ENCODE peak calls at places on chromosomes 3 and 15, in six cellular contexts. One of them, this sample, is unnamed.

GRCh38 chr3:46931631-46932441 is 44.7 kb downstream of the CCDC12 start:
- DNase-seq in RWPE1: no peak
- DNase-seq in uterus: peak; percentile 67
- DNase-seq in progenitor cell of endocrine pancreas: no peak
- DNase-seq in mucosa of descending colon: peak; percentile 88
- DNase-seq in adrenal gland: peak; percentile 89
- DNase-seq in this sample: no peak

GRCh38 chr3:119628816-119629445 is 31.2 kb downstream of the PLA1A start:
- DNase-seq in RWPE1: no peak
- DNase-seq in adrenal gland: no peak
- DNase-seq in progenitor cell of endocrine pancreas: no peak
- DNase-seq in mucosa of descending colon: no peak
- DNase-seq in uterus: peak; percentile 41
- DNase-seq in this sample: no peak

GRCh38 chr15:60464836-60465630 is 13.9 kb downstream of the ICE2 start:
- DNase-seq in uterus: no peak
- DNase-seq in progenitor cell of endocrine pancreas: no peak
- DNase-seq in mucosa of descending colon: no peak
- DNase-seq in RWPE1: no peak
- DNase-seq in adrenal gland: no peak
- DNase-seq in this sample: no peak

GRCh38 chr3:14152963-14153355 is 25.4 kb downstream of the XPC start:
- DNase-seq in adrenal gland: no peak
- DNase-seq in progenitor cell of endocrine pancreas: no peak
- DNase-seq in uterus: no peak
- DNase-seq in RWPE1: no peak
- DNase-seq in mucosa of descending colon: no peak
- DNase-seq in this sample: no peak

GRCh38 chr3:2992534-2992933 is 117.6 kb downstream of the IL5RA start:
- DNase-seq in mucosa of descending colon: no peak
- DNase-seq in RWPE1: no peak
- DNase-seq in adrenal gland: no peak
- DNase-seq in uterus: no peak
- DNase-seq in progenitor cell of endocrine pancreas: no peak
- DNase-seq in this sample: no peak

GRCh38 chr3:164467027-164467426 is 611.3 kb downstream of the SI start:
- DNase-seq in adrenal gland: no peak
- DNase-seq in mucosa of descending colon: no peak
- DNase-seq in uterus: no peak
- DNase-seq in progenitor cell of endocrine pancreas: no peak
- DNase-seq in RWPE1: no peak
- DNase-seq in this sample: no peak

GRCh38 chr3:78894787-78895186 is 873.0 kb downstream of the ROBO1 start:
- DNase-seq in adrenal gland: no peak
- DNase-seq in uterus: no peak
- DNase-seq in RWPE1: no peak
- DNase-seq in mucosa of descending colon: no peak
- DNase-seq in progenitor cell of endocrine pancreas: no peak
- DNase-seq in this sample: no peak

GRCh38 chr3:98779936-98780335 is 16.8 kb downstream of the ST3GAL6 start:
- DNase-seq in RWPE1: no peak
- DNase-seq in mucosa of descending colon: no peak
- DNase-seq in progenitor cell of endocrine pancreas: no peak
- DNase-seq in uterus: no peak
- DNase-seq in adrenal gland: no peak
- DNase-seq in this sample: no peak

GRCh38 chr15:48696627-48697312 is 51.3 kb upstream of the FBN1 start:
- DNase-seq in adrenal gland: no peak
- DNase-seq in uterus: no peak
- DNase-seq in RWPE1: no peak
- DNase-seq in progenitor cell of endocrine pancreas: no peak
- DNase-seq in mucosa of descending colon: no peak
- DNase-seq in this sample: no peak

GRCh38 chr15:69194854-69195253 is 34.4 kb downstream of the GLCE start:
- DNase-seq in uterus: no peak
- DNase-seq in adrenal gland: peak; percentile 31
- DNase-seq in mucosa of descending colon: no peak
- DNase-seq in progenitor cell of endocrine pancreas: no peak
- DNase-seq in RWPE1: no peak
- DNase-seq in this sample: no peak

GRCh38 chr15:57003418-57003817 is 85.0 kb downstream of the TCF12 start:
- DNase-seq in uterus: no peak
- DNase-seq in mucosa of descending colon: no peak
- DNase-seq in adrenal gland: no peak
- DNase-seq in RWPE1: no peak
- DNase-seq in progenitor cell of endocrine pancreas: no peak
- DNase-seq in this sample: no peak

GRCh38 chr3:193317901-193318300 is 60.7 kb downstream of the ATP13A5 start:
- DNase-seq in RWPE1: no peak
- DNase-seq in mucosa of descending colon: no peak
- DNase-seq in progenitor cell of endocrine pancreas: no peak
- DNase-seq in adrenal gland: no peak
- DNase-seq in uterus: no peak
- DNase-seq in this sample: no peak

GRCh38 chr3:80087769-80088168 is 320.0 kb upstream of the ROBO1 start:
- DNase-seq in progenitor cell of endocrine pancreas: no peak
- DNase-seq in mucosa of descending colon: no peak
- DNase-seq in uterus: no peak
- DNase-seq in adrenal gland: no peak
- DNase-seq in RWPE1: peak; percentile 17
- DNase-seq in this sample: no peak

GRCh38 chr3:53132347-53132746 is 2.1 kb upstream of the RFT1 start:
- DNase-seq in uterus: no peak
- DNase-seq in RWPE1: no peak
- DNase-seq in progenitor cell of endocrine pancreas: no peak
- DNase-seq in mucosa of descending colon: no peak
- DNase-seq in adrenal gland: peak; percentile 58
- DNase-seq in this sample: no peak

GRCh38 chr15:77720617-77721016 is 87.9 kb upstream of the LINGO1 start:
- DNase-seq in uterus: no peak
- DNase-seq in progenitor cell of endocrine pancreas: no peak
- DNase-seq in RWPE1: no peak
- DNase-seq in mucosa of descending colon: no peak
- DNase-seq in adrenal gland: no peak
- DNase-seq in this sample: no peak

GRCh38 chr3:84946240-84946639 is 12.5 kb upstream of the CADM2 start:
- DNase-seq in RWPE1: no peak
- DNase-seq in uterus: no peak
- DNase-seq in progenitor cell of endocrine pancreas: no peak
- DNase-seq in mucosa of descending colon: no peak
- DNase-seq in adrenal gland: no peak
- DNase-seq in this sample: no peak

GRCh38 chr15:58453931-58454793 is 22.4 kb downstream of the LIPC start:
- DNase-seq in mucosa of descending colon: no peak
- DNase-seq in adrenal gland: no peak
- DNase-seq in RWPE1: no peak
- DNase-seq in uterus: no peak
- DNase-seq in progenitor cell of endocrine pancreas: no peak
- DNase-seq in this sample: no peak

GRCh38 chr3:136882575-136882974 is 20.6 kb downstream of the NCK1 start:
- DNase-seq in uterus: no peak
- DNase-seq in mucosa of descending colon: no peak
- DNase-seq in progenitor cell of endocrine pancreas: no peak
- DNase-seq in RWPE1: peak; percentile 20
- DNase-seq in adrenal gland: no peak
- DNase-seq in this sample: no peak

GRCh38 chr3:31179768-31180167 is 285.3 kb upstream of the GADL1 start:
- DNase-seq in RWPE1: no peak
- DNase-seq in adrenal gland: no peak
- DNase-seq in uterus: no peak
- DNase-seq in progenitor cell of endocrine pancreas: no peak
- DNase-seq in mucosa of descending colon: no peak
- DNase-seq in this sample: no peak

GRCh38 chr3:85801955-85802354 is 843.2 kb downstream of the CADM2 start:
- DNase-seq in RWPE1: peak; percentile 21
- DNase-seq in adrenal gland: no peak
- DNase-seq in mucosa of descending colon: no peak
- DNase-seq in progenitor cell of endocrine pancreas: no peak
- DNase-seq in uterus: no peak
- DNase-seq in this sample: no peak

GRCh38 chr3:177538064-177538742 is 340.9 kb upstream of the TBL1XR1 start:
- DNase-seq in RWPE1: no peak
- DNase-seq in mucosa of descending colon: no peak
- DNase-seq in uterus: no peak
- DNase-seq in adrenal gland: peak; percentile 87
- DNase-seq in progenitor cell of endocrine pancreas: no peak
- DNase-seq in this sample: no peak

GRCh38 chr3:31934018-31934417 is 47.0 kb downstream of the OSBPL10 start:
- DNase-seq in adrenal gland: no peak
- DNase-seq in mucosa of descending colon: no peak
- DNase-seq in RWPE1: no peak
- DNase-seq in uterus: no peak
- DNase-seq in progenitor cell of endocrine pancreas: no peak
- DNase-seq in this sample: no peak

GRCh38 chr15:95718441-95718840 is 612.1 kb upstream of the NR2F2 start:
- DNase-seq in adrenal gland: no peak
- DNase-seq in RWPE1: no peak
- DNase-seq in progenitor cell of endocrine pancreas: no peak
- DNase-seq in uterus: peak; percentile 72
- DNase-seq in mucosa of descending colon: no peak
- DNase-seq in this sample: no peak

GRCh38 chr3:175193815-175194518 is 334.8 kb downstream of the NAALADL2 start:
- DNase-seq in progenitor cell of endocrine pancreas: no peak
- DNase-seq in mucosa of descending colon: no peak
- DNase-seq in uterus: no peak
- DNase-seq in adrenal gland: no peak
- DNase-seq in RWPE1: peak; percentile 53
- DNase-seq in this sample: no peak

GRCh38 chr15:69805248-69805953 is 292.3 kb downstream of the TLE3 start:
- DNase-seq in mucosa of descending colon: no peak
- DNase-seq in progenitor cell of endocrine pancreas: no peak
- DNase-seq in RWPE1: peak; percentile 49
- DNase-seq in uterus: no peak
- DNase-seq in adrenal gland: no peak
- DNase-seq in this sample: no peak

GRCh38 chr3:107794664-107795443 is 272.1 kb downstream of the BBX start:
- DNase-seq in adrenal gland: peak; percentile 7
- DNase-seq in RWPE1: peak; percentile 4
- DNase-seq in mucosa of descending colon: no peak
- DNase-seq in progenitor cell of endocrine pancreas: no peak
- DNase-seq in uterus: peak; percentile 48
- DNase-seq in this sample: no peak
- TF ChIP-seq CTCF in adrenal gland: peak; percentile 53
- TF ChIP-seq CTCF in RWPE1: no peak
- TF ChIP-seq CTCF in mucosa of descending colon: no peak
- TF ChIP-seq CTCF in progenitor cell of endocrine pancreas: no peak
- TF ChIP-seq CTCF in uterus: peak; percentile 17
- TF ChIP-seq CTCF in this sample: no peak

GRCh38 chr3:180181387-180181786 is 144.7 kb upstream of the PEX5L start:
- DNase-seq in RWPE1: no peak
- DNase-seq in mucosa of descending colon: no peak
- DNase-seq in uterus: no peak
- DNase-seq in adrenal gland: no peak
- DNase-seq in progenitor cell of endocrine pancreas: no peak
- DNase-seq in this sample: no peak
- TF ChIP-seq CTCF in RWPE1: no peak
- TF ChIP-seq CTCF in mucosa of descending colon: no peak
- TF ChIP-seq CTCF in uterus: no peak
- TF ChIP-seq CTCF in adrenal gland: no peak
- TF ChIP-seq CTCF in progenitor cell of endocrine pancreas: no peak
- TF ChIP-seq CTCF in this sample: no peak

DNA sequence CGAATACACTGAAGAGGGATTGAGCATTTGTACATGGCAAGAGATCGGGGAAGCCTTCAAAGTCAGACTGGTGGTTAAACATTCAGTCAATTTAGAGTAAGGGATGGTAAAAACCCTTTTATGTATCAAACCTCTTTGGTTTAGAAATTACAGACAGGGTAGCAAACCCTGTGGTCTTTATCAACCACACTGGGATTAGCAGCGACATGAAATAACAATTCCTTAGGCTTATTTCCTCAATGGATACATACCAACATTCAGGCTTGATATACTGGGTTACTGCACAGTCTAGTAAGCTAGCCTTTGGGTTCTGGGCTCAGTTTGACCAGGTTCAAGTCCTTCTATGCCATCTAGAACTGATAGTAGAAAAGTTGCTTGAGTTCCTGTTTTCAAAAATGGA is 127.4 kb downstream of the THRB start:
- DNase-seq in progenitor cell of endocrine pancreas: no peak
- DNase-seq in uterus: no peak
- DNase-seq in mucosa of descending colon: no peak
- DNase-seq in RWPE1: no peak
- DNase-seq in adrenal gland: no peak
- DNase-seq in this sample: no peak
- TF ChIP-seq CTCF in progenitor cell of endocrine pancreas: no peak
- TF ChIP-seq CTCF in uterus: no peak
- TF ChIP-seq CTCF in mucosa of descending colon: no peak
- TF ChIP-seq CTCF in RWPE1: no peak
- TF ChIP-seq CTCF in adrenal gland: no peak
- TF ChIP-seq CTCF in this sample: no peak

DNA sequence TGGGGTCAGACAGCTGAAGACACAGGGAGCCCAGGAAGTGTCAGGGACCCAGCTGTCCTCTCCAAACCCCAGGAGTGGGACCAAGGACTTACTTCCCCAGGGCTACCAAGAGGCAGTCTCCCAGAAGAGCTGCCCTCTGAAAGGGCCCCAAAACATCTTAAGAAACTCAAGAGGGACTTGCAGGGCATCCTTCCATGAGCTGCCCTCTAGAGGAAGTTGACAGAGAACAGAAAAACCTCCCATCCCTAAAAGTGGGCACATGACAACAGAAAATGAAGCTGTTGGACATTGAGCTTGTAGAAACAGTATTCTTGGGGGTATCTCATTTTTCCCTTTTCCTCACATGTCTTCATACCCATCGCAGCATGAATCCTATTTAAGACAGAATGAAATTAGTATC is 58.9 kb downstream of the MECOM start:
- DNase-seq in mucosa of descending colon: no peak
- DNase-seq in adrenal gland: no peak
- DNase-seq in progenitor cell of endocrine pancreas: no peak
- DNase-seq in RWPE1: no peak
- DNase-seq in uterus: no peak
- DNase-seq in this sample: no peak
- TF ChIP-seq CTCF in mucosa of descending colon: no peak
- TF ChIP-seq CTCF in adrenal gland: no peak
- TF ChIP-seq CTCF in progenitor cell of endocrine pancreas: no peak
- TF ChIP-seq CTCF in RWPE1: no peak
- TF ChIP-seq CTCF in uterus: no peak
- TF ChIP-seq CTCF in this sample: no peak

DNA sequence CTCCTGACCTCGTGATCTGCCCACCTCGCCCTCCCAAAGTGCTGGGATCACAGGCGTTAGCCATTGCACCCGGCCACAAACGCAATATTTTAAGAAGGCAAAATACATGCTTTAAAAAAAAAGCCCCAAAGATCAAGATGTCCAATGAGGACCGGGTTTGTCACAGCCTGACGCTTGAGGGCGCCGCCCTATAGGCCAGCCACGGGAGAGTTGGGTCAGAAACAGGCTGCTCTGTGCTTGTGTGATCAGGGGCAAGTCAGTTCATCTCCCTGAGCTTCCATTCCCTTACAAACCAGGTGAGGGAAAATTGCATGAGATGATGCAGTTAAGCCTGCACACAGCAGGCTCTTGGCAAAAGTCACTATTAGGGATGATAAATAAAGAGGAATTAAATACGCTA is 23.9 kb downstream of the FAM174B start:
- DNase-seq in progenitor cell of endocrine pancreas: no peak
- DNase-seq in adrenal gland: no peak
- DNase-seq in uterus: no peak
- DNase-seq in mucosa of descending colon: no peak
- DNase-seq in RWPE1: no peak
- DNase-seq in this sample: no peak
- TF ChIP-seq CTCF in progenitor cell of endocrine pancreas: no peak
- TF ChIP-seq CTCF in adrenal gland: no peak
- TF ChIP-seq CTCF in uterus: no peak
- TF ChIP-seq CTCF in mucosa of descending colon: no peak
- TF ChIP-seq CTCF in RWPE1: no peak
- TF ChIP-seq CTCF in this sample: no peak

GRCh38 chr3:16150285-16150684 is 24.2 kb upstream of the GALNT15 start:
- DNase-seq in adrenal gland: no peak
- DNase-seq in RWPE1: no peak
- DNase-seq in progenitor cell of endocrine pancreas: no peak
- DNase-seq in mucosa of descending colon: no peak
- DNase-seq in uterus: no peak
- DNase-seq in this sample: no peak
- TF ChIP-seq CTCF in adrenal gland: no peak
- TF ChIP-seq CTCF in RWPE1: no peak
- TF ChIP-seq CTCF in progenitor cell of endocrine pancreas: no peak
- TF ChIP-seq CTCF in mucosa of descending colon: no peak
- TF ChIP-seq CTCF in uterus: no peak
- TF ChIP-seq CTCF in this sample: no peak